ENCODE peak calls at places on chromosomes 2 and 18, in eight cellular contexts. H, Y, Z, J, M, F, T and V are unnamed samples.
A peak's percentile ranks its signal among the peaks of the same experiment; 100 is the strongest.

GRCh38 chr18:42092848-42093247 is 137.8 kb downstream of the PIK3C3 start:
- DNase-seq in Z (no peak), T (no peak), J (no peak), M (no peak), H (no peak), Y (no peak), F (no peak), V (peak; percentile 13)

GRCh38 chr18:35032113-35032512 is 9.1 kb upstream of the MAPRE2 start:
- DNase-seq in H (no peak), F (no peak), T (no peak), Z (no peak), M (no peak), Y (no peak), J (no peak), V (no peak)

GRCh38 chr2:146807568-146808168 is 1037.2 kb upstream of the ACVR2A start:
- DNase-seq in F (no peak), T (no peak), J (no peak), Y (no peak), Z (peak; percentile 4), M (no peak), H (no peak), V (no peak)

GRCh38 chr2:235244497-235245215 is 249.2 kb upstream of the AGAP1 start:
- DNase-seq in Z (peak; percentile 18), Y (no peak), M (no peak), T (no peak), H (no peak), J (no peak), F (no peak), V (no peak)

GRCh38 chr2:42967959-42968674 is 175.7 kb upstream of the HAAO start:
- DNase-seq in Y (no peak), J (no peak), Z (no peak), H (no peak), T (no peak), F (no peak), M (no peak), V (peak; percentile 98)

GRCh38 chr18:37179384-37179783 is 350.5 kb downstream of the KIAA1328 start:
- DNase-seq in Y (no peak), T (no peak), Z (no peak), M (no peak), J (no peak), H (no peak), F (no peak), V (no peak)

GRCh38 chr2:230938516-230939065 is 13.5 kb upstream of the GPR55 start:
- DNase-seq in F (no peak), Z (no peak), H (no peak), Y (no peak), T (no peak), M (no peak), J (no peak), V (no peak)

GRCh38 chr2:9774266-9774665 is 69.0 kb upstream of the TAF1B start:
- DNase-seq in F (no peak), J (no peak), Y (no peak), T (no peak), Z (no peak), M (no peak), H (no peak), V (no peak)

GRCh38 chr18:25516747-25517498 is 165.0 kb upstream of the ZNF521 start:
- DNase-seq in Y (no peak), M (no peak), F (no peak), J (no peak), Z (no peak), T (no peak), H (no peak), V (no peak)

GRCh38 chr2:150669492-150669891 is 182.0 kb upstream of the RND3 start:
- DNase-seq in H (no peak), Z (no peak), T (no peak), Y (no peak), J (no peak), F (no peak), M (no peak), V (no peak)

GRCh38 chr18:13276530-13277520 is 58.3 kb downstream of the LDLRAD4 start:
- DNase-seq in Y (no peak), Z (no peak), J (no peak), F (no peak), H (no peak), M (no peak), T (no peak), V (no peak)

GRCh38 chr2:27060323-27060722 is 8.9 kb downstream of the AGBL5 start:
- DNase-seq in H (no peak), Y (no peak), M (no peak), J (no peak), Z (no peak), F (no peak), T (no peak), V (no peak)

GRCh38 chr2:55054476-55054875 is 4.2 kb upstream of the RTN4 start:
- DNase-seq in T (no peak), M (no peak), H (no peak), F (no peak), Y (no peak), J (peak; percentile 39), Z (peak; percentile 52), V (no peak)

GRCh38 chr2:185862657-185863398 is 124.2 kb downstream of the FSIP2 start:
- DNase-seq in F (no peak), Z (no peak), H (no peak), J (no peak), M (peak; percentile 45), Y (no peak), T (no peak), V (no peak)

GRCh38 chr2:20135631-20136050 is 84.2 kb upstream of the LAPTM4A start:
- DNase-seq in Z (peak; percentile 88), H (no peak), T (peak; percentile 71), J (peak; percentile 75), F (peak; percentile 80), Y (no peak), M (peak; percentile 58), V (peak; percentile 67)